ENCODE peak calls at places on chromosomes 7 and 10, in ten cellular contexts. F, I, B, K, P, O, S, D, X and A are unnamed samples.

GRCh38 chr10:34861293-34862004 is 46.4 kb upstream of the PARD3 start:
- DNase-seq in F (peak), I (peak), B (peak), K (no peak), P (no peak), O (no peak), S (no peak), D (no peak), X (peak), A (peak)

GRCh38 chr7:44379366-44380178 is 54.2 kb upstream of the CAMK2B start:
- DNase-seq in F (no peak), I (no peak), B (no peak), K (no peak), P (no peak), O (no peak), S (peak), D (no peak), X (no peak), A (no peak)

GRCh38 chr10:110007171-110007700 is 548 bp upstream of the ADD3 start:
- DNase-seq in F (no peak), I (peak), B (no peak), K (no peak), P (no peak), O (no peak), S (peak), D (no peak), X (peak), A (no peak)

GRCh38 chr10:92993671-92994304 is 66.8 kb upstream of the CYP26C1 start:
- DNase-seq in F (no peak), I (no peak), B (no peak), K (no peak), P (no peak), O (no peak), S (no peak), D (no peak), X (no peak), A (no peak)

GRCh38 chr7:73963252-73963822 is 64.6 kb upstream of the ELN start:
- DNase-seq in F (no peak), I (no peak), B (no peak), K (no peak), P (no peak), O (no peak), S (peak), D (no peak), X (no peak), A (no peak)

GRCh38 chr7:96927131-96927530 is 78.2 kb upstream of the DLX6 start:
- DNase-seq in F (no peak), I (no peak), B (no peak), K (no peak), P (no peak), O (no peak), S (no peak), D (no peak), X (no peak), A (no peak)

GRCh38 chr10:110010076-110011069 is 2.6 kb downstream of the ADD3 start:
- DNase-seq in F (no peak), I (peak), B (no peak), K (no peak), P (no peak), O (no peak), S (no peak), D (peak), X (no peak), A (no peak)

GRCh38 chr10:37479469-37479868 is 354.1 kb downstream of the ANKRD30A start:
- DNase-seq in F (no peak), I (no peak), B (no peak), K (peak), P (no peak), O (no peak), S (no peak), D (no peak), X (no peak), A (no peak)

GRCh38 chr10:76114556-76114955 is 683.1 kb downstream of the LRMDA start:
- DNase-seq in F (no peak), I (no peak), B (peak), K (peak), P (no peak), O (no peak), S (no peak), D (no peak), X (no peak), A (no peak)

GRCh38 chr10:32308027-32308603 is 38.8 kb downstream of the EPC1 start:
- DNase-seq in F (no peak), I (peak), B (no peak), K (no peak), P (no peak), O (no peak), S (no peak), D (no peak), X (no peak), A (no peak)

GRCh38 chr10:32307609-32308008 is 39.3 kb downstream of the EPC1 start:
- DNase-seq in F (no peak), I (no peak), B (no peak), K (no peak), P (no peak), O (no peak), S (no peak), D (no peak), X (no peak), A (no peak)
- H3K27ac ChIP-seq in F (peak), I (no peak), B (peak), K (no peak), P (no peak), O (no peak), S (no peak), D (no peak), X (no peak), A (no peak)

GRCh38 chr10:121788717-121789116 is 139.1 kb downstream of the ATE1 start:
- DNase-seq in F (no peak), I (no peak), B (no peak), K (no peak), P (no peak), O (no peak), S (no peak), D (no peak), X (no peak), A (no peak)
- H3K27ac ChIP-seq in F (no peak), I (no peak), B (no peak), K (no peak), P (no peak), O (no peak), S (no peak), D (no peak), X (no peak), A (no peak)

GRCh38 chr7:156549636-156550035 is 90.9 kb upstream of the RNF32 start:
- DNase-seq in F (no peak), I (no peak), B (no peak), K (no peak), P (no peak), O (no peak), S (no peak), D (no peak), X (no peak), A (no peak)
- H3K27ac ChIP-seq in F (no peak), I (no peak), B (no peak), K (no peak), P (no peak), O (no peak), S (no peak), D (no peak), X (no peak), A (no peak)

DNA sequence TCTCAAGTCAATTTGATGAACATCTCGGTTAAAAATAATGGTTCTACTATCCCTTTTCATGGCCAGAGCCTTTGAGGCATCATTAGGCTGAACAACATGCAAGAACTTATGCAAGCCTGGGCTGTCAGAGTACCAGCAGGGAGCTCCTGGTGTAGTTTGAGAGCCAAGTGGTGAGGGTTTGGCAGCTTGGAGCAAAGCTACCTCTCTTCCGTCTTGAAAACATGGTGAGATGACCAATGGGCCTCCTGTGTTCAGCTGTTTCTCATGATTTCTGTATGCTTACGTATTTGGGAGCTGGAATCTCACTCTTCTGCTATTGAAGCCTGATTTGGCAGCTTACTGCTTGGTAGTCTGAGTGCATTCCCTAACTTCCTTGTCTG is 150.4 kb downstream of the CXCL12 start:
- DNase-seq in F (no peak), I (no peak), B (no peak), K (no peak), P (peak), O (no peak), S (peak), D (no peak), X (no peak), A (no peak)
- H3K27ac ChIP-seq in F (no peak), I (no peak), B (no peak), K (no peak), P (peak), O (no peak), S (no peak), D (no peak), X (no peak), A (peak)

DNA sequence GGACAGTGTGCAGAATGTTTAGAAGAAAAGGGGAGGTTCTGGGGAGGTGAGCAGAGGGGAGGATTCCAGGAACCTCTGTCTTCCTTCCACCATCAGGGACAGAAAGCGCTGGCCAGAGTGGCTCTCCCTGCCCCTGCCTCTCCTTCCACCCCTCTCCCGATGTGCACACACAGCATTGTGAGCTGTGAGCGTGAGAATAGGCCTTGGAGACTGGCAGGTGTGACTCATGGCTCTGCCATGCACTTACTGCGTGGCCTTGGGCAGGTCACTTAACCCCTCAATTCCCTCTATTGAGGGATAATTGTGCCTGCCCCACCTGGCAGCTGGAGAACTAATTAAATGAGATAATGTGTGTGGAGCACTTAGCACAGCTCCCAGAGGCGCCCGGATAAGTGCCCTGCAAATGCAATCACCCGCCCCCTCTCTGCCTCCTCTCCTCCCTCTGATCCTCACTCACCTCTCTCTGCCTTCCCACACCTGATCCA is 115.4 kb downstream of the ZMIZ1 start:
- DNase-seq in F (no peak), I (peak), B (peak), K (no peak), P (no peak), O (no peak), S (peak), D (no peak), X (peak), A (no peak)
- H3K27ac ChIP-seq in F (no peak), I (peak), B (peak), K (no peak), P (no peak), O (peak), S (peak), D (no peak), X (peak), A (peak)

DNA sequence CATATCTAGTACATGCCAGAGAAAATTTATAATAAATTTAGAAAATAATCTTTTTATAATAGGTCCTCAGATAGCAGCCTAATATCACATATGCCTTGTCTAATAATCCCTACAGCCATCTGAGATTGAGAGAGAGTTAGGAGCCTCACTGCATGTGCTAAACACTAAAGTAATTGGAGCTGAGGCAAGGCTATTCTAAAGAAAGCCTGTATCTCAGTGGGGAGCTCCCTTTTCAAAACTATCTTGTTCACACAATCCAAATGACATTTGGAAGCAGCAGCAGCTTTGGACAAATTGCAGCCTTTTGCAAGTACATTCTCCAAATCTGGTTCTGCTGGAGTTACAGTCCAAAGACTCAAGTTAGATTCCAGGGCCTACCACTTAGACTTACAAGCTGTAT is 104.5 kb downstream of the MACC1 start:
- DNase-seq in F (no peak), I (peak), B (no peak), K (no peak), P (peak), O (no peak), S (no peak), D (no peak), X (no peak), A (no peak)
- H3K27ac ChIP-seq in F (no peak), I (peak), B (no peak), K (no peak), P (no peak), O (no peak), S (no peak), D (no peak), X (no peak), A (no peak)